ENCODE peak calls at places on chromosomes 13 and 19, in five cellular contexts. Y is A549, F is NCI-H2081 treated with DMSO at 0.1 percent for 48 hours, G is nucleus accumbens, O is aorta. E is an unnamed sample.

GRCh38 chr13:33279898-33280549 is 5.5 kb downstream of the STARD13 start:
- DNase-seq in Y (peak; percentile 23), F (no peak), G (no peak), O (no peak), E (peak; percentile 71)

GRCh38 chr13:100721885-100722512 is 47.4 kb upstream of the TMTC4 start:
- DNase-seq in Y (peak; percentile 28), F (peak; percentile 38), G (no peak), O (no peak), E (peak; percentile 36)

GRCh38 chr19:50817941-50818858 is 5.4 kb downstream of the KLK1 start:
- DNase-seq in Y (peak; percentile 95), F (no peak), G (no peak), O (no peak), E (peak; percentile 54)

GRCh38 chr13:41304551-41304950 is 6.5 kb upstream of the NAA16 start:
- DNase-seq in Y (no peak), F (no peak), G (no peak), O (no peak), E (no peak)

GRCh38 chr13:36601186-36601585 is 72.6 kb upstream of the SERTM1 start:
- DNase-seq in Y (no peak), F (no peak), G (no peak), O (no peak), E (no peak)

GRCh38 chr13:74226791-74227475 is 92.7 kb upstream of the KLF12 start:
- DNase-seq in Y (no peak), F (no peak), G (no peak), O (no peak), E (no peak)

GRCh38 chr13:112685856-112686255 is 4.0 kb upstream of the ATP11A start:
- DNase-seq in Y (no peak), F (peak; percentile 35), G (no peak), O (peak; percentile 25), E (no peak)

GRCh38 chr13:57409121-57409520 is 222.4 kb upstream of the PCDH17 start:
- DNase-seq in Y (no peak), F (no peak), G (no peak), O (no peak), E (no peak)

GRCh38 chr13:59625121-59625520 is 538.6 kb downstream of the DIAPH3 start:
- DNase-seq in Y (no peak), F (no peak), G (no peak), O (no peak), E (no peak)

GRCh38 chr19:12792048-12792852 is 964 bp downstream of the JUNB start:
- DNase-seq in Y (no peak), F (no peak), G (no peak), O (peak; percentile 88), E (no peak)

GRCh38 chr13:114328034-114328433 is 13.7 kb downstream of the CHAMP1 start:
- DNase-seq in Y (no peak), F (no peak), G (no peak), O (no peak), E (no peak)

GRCh38 chr13:109819851-109820250 is 33.5 kb upstream of the IRS2 start:
- DNase-seq in Y (no peak), F (no peak), G (no peak), O (no peak), E (no peak)

GRCh38 chr13:40192516-40193257 is 473.8 kb downstream of the FOXO1 start:
- DNase-seq in Y (no peak), F (no peak), G (no peak), O (no peak), E (no peak)

GRCh38 chr19:37551123-37551993 is 43.2 kb downstream of the ZNF571 start:
- DNase-seq in Y (no peak), F (no peak), G (no peak), O (no peak), E (no peak)

GRCh38 chr19:12721656-12722565 is 1.8 kb downstream of the TNPO2 start:
- DNase-seq in Y (peak; percentile 31), F (no peak), G (peak; percentile 33), O (peak; percentile 90), E (no peak)

GRCh38 chr19:850221-850978 is 1.7 kb upstream of the ELANE start:
- DNase-seq in Y (peak; percentile 76), F (no peak), G (no peak), O (peak; percentile 96), E (peak; percentile 71)

GRCh38 chr13:56700324-56700723 is 440.4 kb upstream of the PRR20A start:
- DNase-seq in Y (no peak), F (no peak), G (no peak), O (no peak), E (no peak)

GRCh38 chr13:24265453-24265852 is 43.9 kb upstream of the C1QTNF9 start:
- DNase-seq in Y (no peak), F (no peak), G (no peak), O (no peak), E (no peak)

GRCh38 chr19:52665047-52665446 is 26.9 kb upstream of the ZNF83 start:
- DNase-seq in Y (no peak), F (no peak), G (no peak), O (no peak), E (no peak)

GRCh38 chr19:30133803-30134202 is 191.8 kb downstream of the URI1 start:
- DNase-seq in Y (no peak), F (no peak), G (no peak), O (peak; percentile 22), E (no peak)

GRCh38 chr13:106213028-106213427 is 322.4 kb downstream of the EFNB2 start:
- DNase-seq in Y (no peak), F (no peak), G (no peak), O (no peak), E (peak; percentile 28)

GRCh38 chr19:31316201-31316951 is 32.9 kb downstream of the TSHZ3 start:
- DNase-seq in Y (no peak), F (no peak), G (no peak), O (no peak), E (no peak)

GRCh38 chr13:33349314-33349995 is 63.9 kb upstream of the STARD13 start:
- DNase-seq in Y (no peak), F (no peak), G (no peak), O (peak; percentile 76), E (no peak)

GRCh38 chr13:22749626-22750025 is 431.2 kb upstream of the SGCG start:
- DNase-seq in Y (no peak), F (no peak), G (no peak), O (no peak), E (no peak)

GRCh38 chr19:23817519-23817918 is 58.8 kb upstream of the ZNF681 start:
- DNase-seq in Y (no peak), F (no peak), G (no peak), O (no peak), E (no peak)

GRCh38 chr19:33293255-33294057 is 8.9 kb downstream of the CEBPA start:
- DNase-seq in Y (peak; percentile 94), F (peak; percentile 36), G (no peak), O (peak; percentile 65), E (peak; percentile 48)

GRCh38 chr13:106636492-106636891 is 68.6 kb upstream of the ARGLU1 start:
- DNase-seq in Y (no peak), F (no peak), G (no peak), O (no peak), E (no peak)

GRCh38 chr13:30845297-30846214 is 60.5 kb upstream of the MEDAG start:
- DNase-seq in Y (no peak), F (no peak), G (no peak), O (no peak), E (no peak)